ENCODE peak calls at places on chromosomes 5 and 9, in six cellular contexts. I is brain microvascular endothelial cell, A is left ventricle myocardium inferior, J is thyroid gland, F is mucosa of descending colon, E is hepatocyte. L is an unnamed sample.

GRCh38 chr5:54470677-54471076 is 15.2 kb downstream of the HSPB3 start:
- DNase-seq in I (peak), A (no peak), J (peak), F (no peak), E (no peak), L (no peak)

GRCh38 chr5:86865396-86865795 is 247.7 kb downstream of the COX7C start:
- DNase-seq in I (no peak), A (no peak), J (no peak), F (no peak), E (no peak), L (no peak)

GRCh38 chr9:135039916-135040645 is 47.4 kb upstream of the OLFM1 start:
- DNase-seq in I (no peak), A (no peak), J (peak), F (no peak), E (no peak), L (no peak)

GRCh38 chr5:80117446-80117845 is 82.3 kb downstream of the THBS4 start:
- DNase-seq in I (no peak), A (no peak), J (no peak), F (no peak), E (no peak), L (no peak)

GRCh38 chr5:150789943-150790611 is 11.5 kb downstream of the SMIM3 start:
- DNase-seq in I (peak), A (no peak), J (no peak), F (no peak), E (peak), L (no peak)

GRCh38 chr9:83007521-83008300 is 55.2 kb downstream of the RASEF start:
- DNase-seq in I (no peak), A (no peak), J (no peak), F (no peak), E (no peak), L (no peak)

GRCh38 chr5:59525957-59526356 is 367.6 kb downstream of the PDE4D start:
- DNase-seq in I (peak), A (no peak), J (no peak), F (no peak), E (no peak), L (no peak)

GRCh38 chr9:97935291-97935690 is 2.7 kb downstream of the HEMGN start:
- DNase-seq in I (no peak), A (no peak), J (no peak), F (no peak), E (no peak), L (no peak)

GRCh38 chr5:169719360-169720314 is 82.6 kb downstream of the DOCK2 start:
- DNase-seq in I (no peak), A (no peak), J (peak), F (no peak), E (no peak), L (no peak)

GRCh38 chr5:36489505-36489904 is 116.9 kb upstream of the SLC1A3 start:
- DNase-seq in I (no peak), A (no peak), J (no peak), F (no peak), E (no peak), L (no peak)

GRCh38 chr9:121673576-121673975 is 22.1 kb downstream of the DAB2IP start:
- DNase-seq in I (no peak), A (no peak), J (no peak), F (no peak), E (no peak), L (peak)

GRCh38 chr9:72052122-72052521 is 8.3 kb downstream of the C9orf57 start:
- DNase-seq in I (no peak), A (no peak), J (no peak), F (no peak), E (no peak), L (no peak)

GRCh38 chr9:114503009-114503408 is 2.3 kb downstream of the WHRN start:
- DNase-seq in I (no peak), A (no peak), J (peak), F (no peak), E (no peak), L (no peak)
- H3K4me3 ChIP-seq in I (no peak), A (no peak), J (no peak), F (no peak), E (no peak), L (no peak)

DNA sequence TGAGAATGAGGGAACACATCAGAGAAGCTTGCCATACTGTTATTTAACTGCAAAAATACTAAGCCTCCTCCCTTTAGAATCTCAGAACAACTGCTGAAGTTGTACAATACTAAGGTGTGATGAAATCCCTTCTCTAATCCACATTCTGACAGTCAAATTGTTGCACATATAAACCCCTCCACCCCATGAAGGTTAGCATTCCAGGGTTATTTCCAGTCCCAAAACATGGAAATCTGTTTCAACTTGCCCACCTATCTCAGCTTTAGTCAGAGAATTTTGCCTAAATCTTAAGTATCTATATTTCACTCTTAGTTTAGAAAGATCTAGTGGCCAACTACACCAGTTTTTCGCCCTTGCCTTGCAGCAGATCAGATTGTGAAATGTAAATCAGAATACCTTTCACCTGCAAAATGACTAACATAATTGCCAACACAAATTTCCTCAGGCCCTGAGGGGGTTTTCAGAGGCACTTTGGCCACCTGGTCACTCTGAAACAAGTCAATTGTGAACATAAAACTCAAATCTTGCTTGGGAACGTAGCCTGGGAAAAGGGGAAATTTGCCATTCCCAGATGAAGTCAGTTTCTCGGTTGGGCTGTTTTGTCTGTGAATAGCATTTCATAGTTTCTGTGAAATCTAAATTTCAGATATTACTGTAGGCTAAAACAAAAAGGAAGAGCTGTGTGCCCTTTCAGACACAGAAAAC is 93.8 kb downstream of the EFNA5 start:
- DNase-seq in I (no peak), A (no peak), J (no peak), F (no peak), E (no peak), L (no peak)
- H3K4me3 ChIP-seq in I (no peak), A (no peak), J (no peak), F (no peak), E (no peak), L (no peak)

GRCh38 chr5:117455236-117456233 is 880.9 kb upstream of the SEMA6A start:
- DNase-seq in I (no peak), A (no peak), J (peak), F (peak), E (peak), L (peak)

GRCh38 chr5:117454716-117455212 is 880.1 kb upstream of the SEMA6A start:
- DNase-seq in I (no peak), A (peak), J (peak), F (peak), E (peak), L (peak)
- H3K4me3 ChIP-seq in I (no peak), A (peak), J (peak), F (peak), E (peak), L (no peak)

DNA sequence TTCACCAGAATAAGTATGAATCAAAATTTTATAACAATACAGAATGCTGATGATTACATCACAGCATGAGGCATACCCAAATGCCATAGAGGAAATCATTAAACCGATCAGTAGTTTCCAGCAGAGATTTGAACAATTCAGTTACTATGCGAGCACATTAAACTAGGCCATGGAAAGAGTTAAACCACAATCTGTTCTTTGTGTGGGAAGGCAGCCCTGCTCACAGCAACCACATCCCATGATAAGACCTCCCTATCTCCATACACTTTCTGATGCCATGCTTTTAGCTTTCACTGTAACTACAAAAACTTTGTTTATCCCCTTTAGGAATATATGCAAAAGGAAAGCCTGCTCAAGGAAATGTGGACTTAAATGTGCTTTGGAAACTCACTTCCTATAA is 4.5 kb downstream of the NFIB start:
- DNase-seq in I (peak), A (no peak), J (no peak), F (no peak), E (no peak), L (no peak)
- H3K4me3 ChIP-seq in I (no peak), A (peak), J (no peak), F (no peak), E (no peak), L (peak)